ENCODE peak calls at places on chromosomes 1 and 21, in ten cellular contexts. Q, O, F, S, Y, B, M, D, E and L are unnamed samples.

GRCh38 chr1:85240659-85241058 is 18.8 kb downstream of the C1orf52 start:
- DNase-seq in Q (no peak), O (no peak), F (no peak), S (no peak), Y (no peak), B (peak; percentile 39), M (no peak), D (no peak), E (no peak), L (no peak)

GRCh38 chr1:58903450-58904298 is 119.8 kb upstream of the JUN start:
- DNase-seq in Q (peak; percentile 98), O (peak; percentile 98), F (peak; percentile 94), S (peak; percentile 90), Y (no peak), B (peak; percentile 94), M (peak; percentile 95), D (peak; percentile 55), E (peak; percentile 96), L (peak; percentile 97)

GRCh38 chr1:88079036-88079435 is 605.0 kb upstream of the PKN2 start:
- DNase-seq in Q (no peak), O (no peak), F (no peak), S (no peak), Y (no peak), B (peak; percentile 8), M (no peak), D (peak; percentile 15), E (no peak), L (no peak)

GRCh38 chr1:248863011-248863881 is 4.4 kb upstream of the ZNF692 start:
- DNase-seq in Q (peak; percentile 82), O (peak; percentile 96), F (peak; percentile 93), S (peak; percentile 86), Y (no peak), B (peak; percentile 76), M (peak; percentile 91), D (no peak), E (peak; percentile 97), L (peak; percentile 95)

GRCh38 chr1:119655160-119655559 is 7.1 kb upstream of the ZNF697 start:
- DNase-seq in Q (no peak), O (no peak), F (no peak), S (no peak), Y (no peak), B (peak; percentile 46), M (no peak), D (no peak), E (no peak), L (no peak)

GRCh38 chr1:241213147-241213546 is 143.9 kb downstream of the RGS7 start:
- DNase-seq in Q (no peak), O (no peak), F (no peak), S (no peak), Y (no peak), B (no peak), M (no peak), D (no peak), E (no peak), L (no peak)

GRCh38 chr21:45554477-45555175 is 12.4 kb upstream of the SLC19A1 start:
- DNase-seq in Q (no peak), O (peak; percentile 91), F (peak; percentile 88), S (peak; percentile 73), Y (no peak), B (peak; percentile 75), M (peak; percentile 86), D (peak; percentile 33), E (peak; percentile 98), L (peak; percentile 77)

GRCh38 chr1:31739281-31739853 is 24.8 kb downstream of the ADGRB2 start:
- DNase-seq in Q (no peak), O (no peak), F (peak; percentile 72), S (no peak), Y (no peak), B (no peak), M (no peak), D (peak; percentile 33), E (peak; percentile 83), L (no peak)

GRCh38 chr1:23401313-23401712 is 23.2 kb downstream of the TCEA3 start:
- DNase-seq in Q (no peak), O (no peak), F (no peak), S (no peak), Y (no peak), B (no peak), M (no peak), D (no peak), E (no peak), L (no peak)

GRCh38 chr1:10606070-10606469 is 131.3 kb downstream of the PEX14 start:
- DNase-seq in Q (no peak), O (no peak), F (no peak), S (no peak), Y (no peak), B (no peak), M (no peak), D (no peak), E (no peak), L (no peak)

GRCh38 chr1:230877924-230878583 is 9.7 kb upstream of the C1orf198 start:
- DNase-seq in Q (no peak), O (no peak), F (no peak), S (no peak), Y (no peak), B (no peak), M (no peak), D (no peak), E (no peak), L (no peak)

GRCh38 chr21:34369741-34370140 is 5.6 kb upstream of the SMIM11 start:
- DNase-seq in Q (no peak), O (no peak), F (no peak), S (no peak), Y (peak; percentile 6), B (no peak), M (no peak), D (no peak), E (no peak), L (no peak)

GRCh38 chr21:34367320-34367935 is 3.6 kb downstream of the KCNE2 start:
- DNase-seq in Q (no peak), O (peak; percentile 69), F (peak; percentile 30), S (peak; percentile 64), Y (peak; percentile 34), B (peak; percentile 55), M (peak; percentile 75), D (peak; percentile 54), E (no peak), L (no peak)

GRCh38 chr21:34372321-34372720 is 3.0 kb upstream of the SMIM11 start:
- DNase-seq in Q (no peak), O (no peak), F (no peak), S (no peak), Y (peak; percentile 52), B (no peak), M (no peak), D (no peak), E (no peak), L (no peak)
- TF ChIP-seq POLR2A in Q (no peak), O (no peak), F (no peak), S (no peak), Y (no peak), B (no peak), M (no peak), D (no peak), E (no peak), L (no peak)

GRCh38 chr1:40665335-40666171 is at the start of gene RIMS3:
- DNase-seq in Q (no peak), O (peak; percentile 89), F (peak; percentile 87), S (peak; percentile 68), Y (no peak), B (peak; percentile 53), M (peak; percentile 83), D (peak; percentile 42), E (peak; percentile 95), L (peak; percentile 80)
- TF ChIP-seq CTCF in Q (no peak), O (no peak), F (no peak), S (peak; percentile 5), Y (no peak), B (no peak), M (no peak), D (peak; percentile 29), E (no peak), L (no peak)

GRCh38 chr1:224859651-224860050 is 69.8 kb upstream of the DNAH14 start:
- DNase-seq in Q (no peak), O (no peak), F (no peak), S (no peak), Y (no peak), B (no peak), M (no peak), D (no peak), E (no peak), L (no peak)
- TF ChIP-seq POLR2AphosphoS5 in Q (no peak), O (no peak), F (no peak), S (no peak), Y (no peak), B (no peak), M (no peak), D (no peak), E (no peak), L (no peak)

GRCh38 chr1:156081174-156082110 is 823 bp downstream of the MEX3A start:
- DNase-seq in Q (no peak), O (no peak), F (no peak), S (no peak), Y (no peak), B (peak; percentile 37), M (no peak), D (no peak), E (no peak), L (no peak)

GRCh38 chr1:156079762-156080597 is 2.3 kb downstream of the MEX3A start:
- DNase-seq in Q (no peak), O (no peak), F (no peak), S (no peak), Y (no peak), B (no peak), M (no peak), D (no peak), E (no peak), L (no peak)

GRCh38 chr1:156080598-156081173 is 1.6 kb downstream of the MEX3A start:
- DNase-seq in Q (no peak), O (no peak), F (no peak), S (no peak), Y (no peak), B (no peak), M (no peak), D (no peak), E (no peak), L (no peak)

GRCh38 chr1:156083800-156084790 is 1.8 kb upstream of the MEX3A start:
- DNase-seq in Q (no peak), O (no peak), F (no peak), S (no peak), Y (no peak), B (no peak), M (no peak), D (no peak), E (no peak), L (no peak)

DNA sequence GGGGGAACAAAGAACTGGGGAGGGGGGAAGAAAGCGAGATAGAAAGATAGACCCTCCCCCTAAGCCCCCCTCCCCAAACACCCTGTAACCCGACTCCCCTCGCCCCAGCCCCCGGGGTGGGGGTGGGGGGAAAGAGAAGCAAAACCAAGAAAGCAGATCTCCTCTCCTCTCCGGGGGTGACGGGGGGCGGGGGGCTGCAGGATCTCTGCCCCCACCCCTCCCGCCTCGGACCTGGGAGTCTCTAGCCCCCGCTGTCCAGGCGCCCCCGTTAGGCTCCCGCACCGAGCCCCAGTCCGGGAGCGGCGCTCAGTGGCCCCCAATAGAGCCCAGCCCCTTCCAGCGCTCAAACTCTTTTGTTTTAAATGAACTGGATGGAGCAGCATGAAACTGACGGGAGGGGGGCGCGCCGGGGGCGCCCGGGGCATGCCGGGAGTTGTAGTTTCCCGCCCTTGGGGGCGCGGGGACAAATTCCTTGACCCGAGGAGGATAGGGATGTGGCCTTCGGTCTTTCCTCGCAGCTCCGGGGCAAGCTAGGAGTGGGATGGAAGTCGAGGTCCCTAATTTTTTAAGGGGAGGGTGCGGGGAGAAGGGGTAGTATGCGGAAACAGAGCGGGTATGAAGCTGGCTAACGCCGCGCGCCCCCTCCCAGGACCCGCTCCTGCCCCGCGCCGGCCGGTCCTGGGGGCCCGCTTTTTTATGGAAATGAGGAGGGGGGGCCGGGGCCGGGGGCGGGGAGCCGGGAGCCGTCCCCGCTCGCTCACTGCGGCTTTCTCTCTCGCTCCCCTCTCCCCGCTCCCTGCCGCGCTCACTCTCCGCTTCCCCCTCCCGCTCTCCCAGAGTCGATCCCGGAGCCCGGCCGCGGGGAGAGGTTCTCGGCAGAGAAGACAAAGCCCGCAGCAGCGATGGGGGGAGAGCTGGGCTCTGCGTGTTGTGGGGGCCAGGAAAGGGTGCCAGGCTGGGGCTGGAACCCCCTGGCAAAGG is at the start of gene MEX3A:
- DNase-seq in Q (no peak), O (peak; percentile 88), F (peak; percentile 80), S (peak; percentile 67), Y (no peak), B (peak; percentile 87), M (peak; percentile 69), D (no peak), E (peak; percentile 87), L (peak; percentile 88)
- TF ChIP-seq POLR2A in Q (no peak), O (no peak), F (no peak), S (no peak), Y (no peak), B (peak; percentile 67), M (no peak), D (no peak), E (no peak), L (no peak)